ENCODE peak calls at places on chromosome 5, in nine cellular contexts. N is spleen, W is OCI-LY7, P is GM23338, D is kidney epithelial cell, R is uterus, F is adrenal gland, V is fibroblast of the aortic adventitia, K is SK-N-SH. T is an unnamed sample.

GRCh38 chr5:136584474-136584873 is 219.1 kb upstream of the TRPC7 start:
- DNase-seq in R (no peak), F (no peak), W (no peak), K (no peak), P (no peak), D (no peak), V (no peak), N (no peak), T (no peak)

GRCh38 chr5:33010851-33011250 is 299.7 kb downstream of the NPR3 start:
- DNase-seq in D (no peak), N (no peak), P (no peak), W (no peak), F (no peak), R (no peak), V (peak), K (no peak), T (no peak)

GRCh38 chr5:178625679-178626483 is 969 bp downstream of the CLK4 start:
- DNase-seq in W (peak), F (no peak), D (no peak), N (no peak), V (peak), P (peak), K (peak), R (no peak), T (no peak)

GRCh38 chr5:6291961-6292360 is 86.4 kb downstream of the MED10 start:
- DNase-seq in V (peak), K (no peak), D (no peak), F (no peak), W (peak), N (no peak), R (no peak), P (peak), T (no peak)

GRCh38 chr5:38382898-38383297 is 124.5 kb downstream of the EGFLAM start:
- DNase-seq in W (peak), V (peak), D (peak), P (peak), K (peak), F (peak), R (peak), N (peak), T (peak)

GRCh38 chr5:135069016-135069770 is 35.2 kb upstream of the PITX1 start:
- DNase-seq in P (no peak), N (peak), D (no peak), V (no peak), F (no peak), K (no peak), R (no peak), W (no peak), T (no peak)

GRCh38 chr5:175826980-175827379 is 44.4 kb upstream of the CPLX2 start:
- DNase-seq in P (no peak), W (peak), V (no peak), R (no peak), N (no peak), F (no peak), D (no peak), K (no peak), T (no peak)

GRCh38 chr5:112006721-112007120 is 249.7 kb upstream of the NREP start:
- DNase-seq in D (no peak), W (no peak), R (no peak), V (peak), P (no peak), K (no peak), F (no peak), N (no peak), T (peak)

GRCh38 chr5:61866930-61867329 is 439.1 kb upstream of the KIF2A start:
- DNase-seq in W (no peak), D (peak), V (peak), P (no peak), K (no peak), N (no peak), F (peak), R (no peak), T (peak)

GRCh38 chr5:151023651-151024050 is 3.3 kb downstream of the GPX3 start:
- DNase-seq in W (no peak), P (no peak), K (no peak), V (peak), R (no peak), N (no peak), D (no peak), F (peak), T (no peak)

GRCh38 chr5:157877821-157878220 is 18.9 kb upstream of the CLINT1 start:
- DNase-seq in R (no peak), D (no peak), N (no peak), P (no peak), V (peak), K (no peak), F (no peak), W (peak), T (no peak)

GRCh38 chr5:75049581-75050274 is 2.6 kb downstream of the GCNT4 start:
- DNase-seq in N (peak), D (no peak), W (peak), F (peak), V (peak), K (peak), P (peak), R (peak), T (no peak)

GRCh38 chr5:75052461-75053285 is at the start of gene GCNT4:
- DNase-seq in D (no peak), F (peak), N (peak), W (no peak), R (peak), V (peak), K (peak), P (peak), T (no peak)

GRCh38 chr5:75051217-75051751 is 1.1 kb downstream of the GCNT4 start:
- DNase-seq in P (peak), R (no peak), D (no peak), N (peak), K (no peak), F (no peak), V (no peak), W (no peak), T (no peak)

GRCh38 chr5:75048457-75048953 is 3.9 kb downstream of the GCNT4 start:
- DNase-seq in W (no peak), P (no peak), N (no peak), K (no peak), R (no peak), V (no peak), F (no peak), D (no peak), T (no peak)

DNA sequence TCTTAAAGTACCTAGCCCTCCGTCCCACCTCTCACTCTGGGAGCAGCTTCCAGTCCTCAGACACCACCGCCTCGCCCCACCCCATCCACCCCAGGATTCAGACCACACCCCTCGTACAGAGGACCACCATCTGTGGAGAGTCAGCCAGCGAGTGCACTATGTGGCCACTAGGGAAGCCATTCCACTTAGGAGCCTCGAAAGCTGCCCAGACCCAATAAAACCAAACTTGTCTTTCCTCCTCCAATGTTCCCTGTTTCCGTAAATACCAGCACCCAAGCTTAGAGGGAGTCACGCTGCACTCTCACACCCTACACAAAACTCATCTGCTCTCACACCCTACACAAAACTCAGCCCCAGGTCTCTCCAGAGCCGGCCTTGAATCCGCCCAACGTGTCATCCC is 1.9 kb downstream of the GCNT4 start:
- DNase-seq in P (peak), K (peak), D (no peak), W (no peak), V (no peak), N (peak), R (no peak), F (no peak), T (no peak)
- H3K4me3 ChIP-seq in P (peak), K (no peak), D (no peak), W (no peak), V (no peak), N (no peak), R (no peak), F (no peak), T (no peak)

DNA sequence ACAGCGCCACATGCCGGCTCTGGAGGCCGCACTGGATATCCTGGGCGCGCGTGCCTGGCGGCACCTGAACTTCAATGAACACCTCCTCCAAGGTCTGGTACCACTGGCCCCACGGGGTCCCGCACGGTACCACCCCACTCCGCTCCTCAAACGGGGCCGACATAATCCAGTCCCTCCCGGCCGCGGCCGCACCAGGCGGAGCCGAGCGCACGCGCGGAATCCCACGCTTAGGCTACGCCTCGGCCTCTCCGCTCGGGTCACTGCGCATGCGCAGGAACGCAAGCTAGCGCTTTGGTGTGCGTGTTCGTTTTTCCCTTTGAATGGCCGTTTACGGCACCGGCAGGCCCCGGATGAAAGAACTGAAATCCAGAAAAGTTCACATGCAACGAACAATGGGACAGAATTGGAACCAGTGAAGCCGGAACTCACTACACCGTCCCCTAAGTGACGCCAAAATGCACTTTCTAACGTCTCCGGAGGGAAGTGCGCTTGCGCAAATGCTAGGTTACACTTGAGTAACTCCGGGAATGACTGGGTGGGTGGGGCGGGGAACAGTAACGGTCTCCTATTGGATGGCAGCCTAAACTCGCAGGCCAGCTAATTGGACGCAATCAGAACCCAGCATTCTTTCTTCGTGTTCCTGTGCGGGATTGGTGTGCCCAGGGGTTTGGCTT is at the start of gene NUDCD2:
- DNase-seq in W (peak), N (peak), V (peak), K (peak), P (peak), D (peak), R (peak), F (peak), T (peak)
- TF ChIP-seq CTCF in W (peak), N (peak), V (no peak), K (peak), P (peak), D (peak), R (peak), F (no peak), T (no peak)

DNA sequence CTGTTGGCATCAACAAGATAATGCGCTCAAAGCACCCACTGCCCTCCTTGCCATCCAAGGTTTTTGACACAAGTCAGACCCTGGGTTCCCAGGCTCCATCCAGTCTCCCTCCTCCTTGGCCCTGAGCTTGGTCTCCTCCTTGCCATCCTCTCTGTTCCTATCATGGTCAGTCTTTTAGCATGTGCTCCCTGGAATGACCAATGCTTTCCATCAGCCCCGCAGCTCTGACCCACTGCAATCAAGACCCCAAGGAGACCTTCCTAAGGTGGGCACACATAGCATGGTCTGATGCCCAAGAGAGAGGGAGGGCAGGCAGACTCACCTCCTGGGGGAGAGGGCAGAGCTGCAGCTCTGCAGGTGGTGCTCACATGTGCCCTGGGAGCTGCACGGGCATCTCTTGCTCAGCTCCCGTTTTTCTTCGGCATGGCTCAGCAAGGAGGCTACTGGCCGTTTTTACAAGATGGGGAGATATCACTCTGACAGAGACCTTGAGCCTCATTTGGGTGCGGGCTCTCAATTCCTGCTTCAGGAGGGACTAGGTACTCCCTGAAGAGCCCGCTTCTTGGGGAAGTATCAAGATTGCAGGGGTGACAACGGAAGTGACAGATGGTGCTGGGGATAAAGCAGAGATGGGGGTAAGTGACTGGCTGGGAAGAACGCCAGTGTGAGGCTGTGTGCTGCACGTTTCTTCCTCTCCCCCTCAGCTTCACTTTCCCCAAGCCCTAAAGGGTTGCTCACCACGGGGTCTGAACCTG is 3.3 kb downstream of the SEPTIN8 start:
- DNase-seq in N (no peak), F (no peak), K (no peak), R (no peak), D (no peak), V (no peak), P (no peak), W (no peak), T (no peak)
- H3K4me3 ChIP-seq in N (no peak), F (no peak), K (no peak), R (no peak), D (no peak), V (no peak), P (no peak), W (no peak), T (no peak)

GRCh38 chr5:115733607-115734006 is 82.9 kb downstream of the CDO1 start:
- DNase-seq in W (no peak), P (no peak), D (no peak), F (no peak), R (no peak), V (no peak), N (no peak), K (no peak), T (no peak)
- TF ChIP-seq CTCF in W (no peak), P (no peak), D (no peak), F (no peak), R (no peak), V (no peak), N (no peak), K (no peak), T (no peak)

GRCh38 chr5:74866653-74867162 is 521 bp upstream of the FAM169A start:
- DNase-seq in R (no peak), F (peak), V (no peak), P (peak), K (peak), N (peak), W (no peak), D (no peak), T (no peak)

GRCh38 chr5:74865293-74865798 is 841 bp downstream of the FAM169A start:
- DNase-seq in R (no peak), P (no peak), K (peak), N (no peak), D (no peak), V (no peak), W (no peak), F (no peak), T (no peak)

GRCh38 chr5:74863726-74864125 is 2.5 kb downstream of the FAM169A start:
- DNase-seq in W (no peak), F (no peak), V (no peak), R (no peak), K (no peak), P (no peak), D (no peak), N (no peak), T (no peak)

GRCh38 chr5:74864823-74865222 is 1.4 kb downstream of the FAM169A start:
- DNase-seq in P (no peak), R (no peak), K (peak), V (no peak), D (no peak), N (no peak), W (no peak), F (no peak), T (no peak)

DNA sequence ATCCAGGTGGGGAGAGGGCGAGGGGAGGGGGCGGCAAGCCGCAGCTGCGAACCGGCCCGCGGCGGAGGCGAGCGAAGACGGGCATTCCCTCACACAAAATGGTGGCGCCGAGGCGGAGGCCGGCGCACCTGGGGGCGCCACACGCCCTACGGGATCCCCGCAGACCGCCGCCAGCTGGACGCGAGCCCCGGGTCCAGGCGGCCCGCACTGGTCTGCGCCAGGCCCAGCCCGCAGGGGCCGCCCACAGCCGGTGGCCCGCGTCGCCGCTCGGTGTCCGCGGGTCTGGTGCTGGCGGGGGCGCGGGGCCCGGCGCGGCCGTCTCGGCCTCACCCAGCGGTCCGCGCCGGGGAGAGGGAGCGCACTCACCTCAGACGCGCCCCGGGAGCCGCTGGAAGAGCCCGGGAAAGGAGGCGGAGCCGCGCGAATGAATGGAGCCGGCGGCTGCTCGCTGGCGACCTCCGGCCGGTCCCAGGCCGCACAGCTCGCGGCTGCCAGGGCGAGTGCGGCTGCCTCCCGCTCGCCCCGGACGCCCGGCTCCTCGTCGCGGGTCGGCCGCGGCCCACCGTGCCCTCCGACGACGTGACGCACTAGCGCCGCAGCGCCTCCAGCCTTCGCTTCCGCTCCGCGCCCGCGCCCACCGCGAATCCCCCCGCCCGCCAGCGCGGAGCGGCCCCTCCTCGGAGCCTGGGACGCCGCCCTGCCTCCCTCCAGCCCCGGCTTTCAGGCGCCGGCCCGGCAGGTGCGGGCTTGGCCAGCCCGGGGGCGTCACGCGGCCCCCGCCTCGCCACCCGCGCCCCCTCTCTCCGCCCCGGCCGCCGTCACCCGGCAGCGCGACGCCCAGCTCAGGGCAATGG is at the start of gene FAM169A:
- DNase-seq in K (peak), R (no peak), V (peak), N (peak), P (peak), D (no peak), F (peak), W (no peak), T (no peak)
- H3K4me3 ChIP-seq in K (peak), R (peak), V (peak), N (peak), P (peak), D (peak), F (peak), W (no peak), T (peak)

GRCh38 chr5:127216143-127216542 is 74.5 kb upstream of the MEGF10 start:
- DNase-seq in D (peak), K (no peak), N (no peak), P (no peak), W (no peak), V (no peak), F (no peak), R (no peak), T (no peak)

GRCh38 chr5:127213231-127213630 is 77.4 kb upstream of the MEGF10 start:
- DNase-seq in W (no peak), D (no peak), F (no peak), N (no peak), K (no peak), P (no peak), V (no peak), R (no peak), T (no peak)

GRCh38 chr5:127216906-127217675 is 73.5 kb upstream of the MEGF10 start:
- DNase-seq in F (no peak), K (no peak), V (no peak), P (peak), N (no peak), D (no peak), W (no peak), R (no peak), T (no peak)
- TF ChIP-seq CTCF in F (no peak), K (no peak), V (no peak), P (no peak), N (no peak), D (no peak), W (no peak), R (no peak), T (no peak)

GRCh38 chr5:43396762-43397304 is 15.4 kb downstream of the CCL28 start:
- DNase-seq in P (peak), R (peak), D (no peak), K (peak), N (peak), W (no peak), F (peak), V (peak), T (no peak)
- H3K4me3 ChIP-seq in P (peak), R (peak), D (peak), K (no peak), N (peak), W (no peak), F (peak), V (peak), T (peak)

DNA sequence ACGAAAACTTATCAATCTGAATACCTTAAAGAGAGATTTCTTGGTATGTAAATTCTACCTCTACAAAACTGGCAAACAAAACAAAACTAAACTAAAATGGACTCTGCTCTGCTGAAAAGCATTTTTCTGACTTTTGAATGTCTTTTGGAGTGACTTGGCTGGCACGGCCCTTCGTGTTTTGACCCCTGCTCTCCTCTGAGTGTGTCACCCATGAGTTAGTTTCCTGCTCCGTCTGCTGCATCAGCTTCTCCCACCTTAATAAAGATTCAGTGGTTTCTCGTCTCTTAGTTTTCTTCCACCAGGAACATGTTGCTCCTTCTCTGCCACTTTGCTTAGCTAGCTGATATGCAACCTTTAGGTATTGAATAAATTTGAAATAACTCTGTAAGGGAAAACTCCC is 1084.0 kb upstream of the CDH18 start:
- DNase-seq in R (no peak), P (no peak), V (no peak), F (no peak), D (no peak), N (no peak), W (no peak), K (no peak), T (no peak)
- TF ChIP-seq CTCF in R (no peak), P (no peak), V (no peak), F (no peak), D (no peak), N (no peak), W (no peak), K (no peak), T (no peak)

GRCh38 chr5:22567983-22568382 is 285.2 kb downstream of the CDH12 start:
- DNase-seq in R (no peak), W (no peak), K (no peak), F (no peak), D (no peak), V (no peak), P (no peak), N (no peak), T (no peak)
- H3K4me3 ChIP-seq in R (no peak), W (no peak), K (no peak), F (no peak), D (no peak), V (no peak), P (no peak), N (no peak), T (no peak)